ENCODE peak calls at places on chromosomes 3 and 15, in six cellular contexts. O is PC-3, D is HCT116, P is SK-N-SH, S is MM.1S, F is Karpas-422. C is an unnamed sample. For H3K9me2, the result is how much of the 10 kb centered on the place peaks cover.

GRCh38 chr3:151726016-151726415 is 7.7 kb upstream of the AADACL2 start:
- DNase-seq in F (no peak), S (no peak), D (no peak), P (no peak), O (peak), C (no peak)

GRCh38 chr15:70829366-70830166 is 24.4 kb downstream of the LARP6 start:
- DNase-seq in S (no peak), F (no peak), O (no peak), D (no peak), P (no peak), C (peak)

GRCh38 chr15:95551580-95551979 is 778.9 kb upstream of the NR2F2 start:
- DNase-seq in S (no peak), O (no peak), P (no peak), F (no peak), D (no peak), C (no peak)

GRCh38 chr3:171001957-171002694 is 24.4 kb downstream of the SLC2A2 start:
- DNase-seq in F (no peak), S (no peak), D (no peak), O (peak), P (no peak), C (peak)

GRCh38 chr3:19149388-19149787 is 1.1 kb downstream of the KCNH8 start:
- DNase-seq in D (no peak), O (peak), F (peak), S (peak), P (no peak), C (peak)

GRCh38 chr3:185561374-185561943 is 9.1 kb upstream of the LIPH start:
- DNase-seq in S (no peak), F (no peak), D (no peak), P (no peak), O (no peak), C (no peak)

GRCh38 chr15:74906193-74906449 is 530 bp downstream of the FAM219B start:
- DNase-seq in D (no peak), S (peak), F (peak), P (no peak), O (no peak), C (peak)

GRCh38 chr3:10459954-10460754 is 45.2 kb downstream of the ATP2B2 start:
- DNase-seq in S (peak), O (peak), F (peak), D (peak), P (no peak), C (peak)

GRCh38 chr3:127088511-127089430 is 104.2 kb upstream of the PRR23E start:
- DNase-seq in F (no peak), D (no peak), P (peak), S (no peak), O (no peak), C (no peak)

GRCh38 chr3:184389935-184390528 is 10.2 kb downstream of the CHRD start:
- DNase-seq in S (no peak), O (no peak), D (no peak), F (no peak), P (no peak), C (no peak)

GRCh38 chr3:184389384-184389783 is 9.5 kb downstream of the CHRD start:
- DNase-seq in D (no peak), O (no peak), F (no peak), P (no peak), S (no peak), C (no peak)

GRCh38 chr3:184387174-184387714 is 7.4 kb downstream of the CHRD start:
- DNase-seq in F (no peak), P (no peak), O (no peak), S (no peak), D (no peak), C (no peak)

GRCh38 chr3:184388936-184389230 is 9.0 kb downstream of the CHRD start:
- DNase-seq in D (no peak), O (no peak), P (no peak), F (no peak), S (no peak), C (no peak)

DNA sequence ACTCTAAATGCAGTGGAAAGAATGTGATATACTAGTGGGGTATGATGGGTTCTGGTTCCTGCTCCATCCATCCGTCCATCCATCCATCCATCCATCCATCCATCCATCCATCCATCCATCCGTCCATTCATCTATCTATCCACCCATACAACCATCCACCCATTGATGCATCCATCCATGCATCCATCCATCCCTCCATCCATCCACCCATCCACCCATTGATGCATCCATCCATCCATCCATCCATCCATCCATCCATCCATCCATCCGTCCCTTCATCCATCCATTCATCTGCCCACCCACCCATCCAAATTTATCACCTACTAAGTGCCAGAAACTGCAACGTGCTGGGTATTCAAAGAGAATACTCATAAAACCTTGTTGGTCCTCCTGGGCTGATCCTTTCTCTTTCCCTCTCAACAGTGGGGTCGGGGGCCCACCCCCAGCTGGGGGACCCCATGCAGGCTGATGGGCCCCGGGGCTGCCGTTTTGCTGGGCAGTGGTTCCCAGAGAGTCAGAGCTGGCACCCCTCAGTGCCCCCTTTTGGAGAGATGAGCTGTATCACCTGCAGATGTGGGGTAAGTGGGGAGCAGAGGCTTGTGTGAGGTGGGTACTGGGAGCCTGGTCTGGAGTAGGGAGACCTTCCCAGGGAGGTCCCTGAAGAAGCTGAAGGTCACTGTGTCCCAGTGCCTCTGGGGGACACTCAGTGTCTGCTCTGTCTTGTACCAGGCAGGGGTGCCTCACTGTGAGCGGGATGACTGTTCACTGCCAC is 8.5 kb downstream of the CHRD start:
- DNase-seq in D (no peak), P (no peak), S (no peak), F (no peak), O (no peak), C (no peak)
- H2AFZ ChIP-seq in D (no peak), P (no peak), S (no peak), F (no peak), O (no peak), C (no peak)

GRCh38 chr15:60703196-60703933 is 224.4 kb upstream of the ICE2 start:
- DNase-seq in F (no peak), O (no peak), S (no peak), P (no peak), D (no peak), C (no peak)

GRCh38 chr15:60704129-60704528 is 225.2 kb upstream of the ICE2 start:
- DNase-seq in O (no peak), S (no peak), P (no peak), D (no peak), F (no peak), C (no peak)

GRCh38 chr15:60706145-60706544 is 227.2 kb upstream of the ICE2 start:
- DNase-seq in O (no peak), D (no peak), F (no peak), S (no peak), P (no peak), C (no peak)

GRCh38 chr15:60701261-60702019 is 222.5 kb upstream of the ICE2 start:
- DNase-seq in P (no peak), S (no peak), O (peak), F (no peak), D (no peak), C (no peak)

DNA sequence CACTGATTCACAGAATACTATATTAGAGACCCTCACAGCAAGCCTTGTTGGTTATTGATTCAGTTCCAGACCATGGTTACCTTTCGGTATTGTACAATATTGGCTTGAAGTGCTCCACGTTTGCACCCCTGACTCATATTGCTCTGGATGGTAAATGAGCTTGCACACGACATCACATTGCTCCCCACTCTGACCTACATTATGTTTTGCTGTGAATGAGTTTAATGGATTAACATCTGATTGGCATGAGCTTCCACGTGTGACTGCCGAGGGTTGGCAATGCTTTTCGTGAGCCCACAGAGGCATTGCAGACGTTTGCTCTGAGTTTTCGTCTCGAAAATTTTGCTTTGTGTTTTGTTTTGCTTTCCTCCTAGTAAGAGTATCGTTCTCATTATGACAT is 225.8 kb upstream of the ICE2 start:
- DNase-seq in O (no peak), D (no peak), P (no peak), S (no peak), F (no peak), C (no peak)
- H3K9ac ChIP-seq in O (no peak), D (no peak), P (no peak), S (no peak), F (no peak), C (no peak)

GRCh38 chr3:41164776-41165175 is 34.5 kb upstream of the CTNNB1 start:
- DNase-seq in O (no peak), D (no peak), P (no peak), F (no peak), S (no peak), C (no peak)
- H3K9me2 ChIP-seq in O (under half), D (under half), P (under half), F (under half), S (under half), C (under half)

GRCh38 chr3:195897081-195897852 is 11.1 kb downstream of the TNK2 start:
- DNase-seq in D (no peak), O (peak), F (no peak), P (peak), S (no peak), C (peak)
- H2AFZ ChIP-seq in D (no peak), O (no peak), F (no peak), P (peak), S (no peak), C (peak)

GRCh38 chr3:103787879-103788278 is 1353.1 kb downstream of the ZPLD1 start:
- DNase-seq in D (no peak), S (no peak), O (no peak), F (no peak), P (no peak), C (no peak)
- H3K9ac ChIP-seq in D (no peak), S (no peak), O (no peak), F (no peak), P (no peak), C (no peak)

GRCh38 chr3:41162541-41162940 is 36.8 kb upstream of the CTNNB1 start:
- DNase-seq in F (no peak), O (no peak), S (no peak), P (no peak), D (no peak), C (no peak)
- H3K9me2 ChIP-seq in F (under half), O (under half), S (under half), P (under half), D (under half), C (under half)

GRCh38 chr3:141413387-141414140 is 45.3 kb downstream of the ZBTB38 start:
- DNase-seq in F (no peak), S (peak), P (no peak), D (no peak), O (no peak), C (peak)
- H2AFZ ChIP-seq in F (no peak), S (no peak), P (no peak), D (no peak), O (no peak), C (no peak)

GRCh38 chr3:57582470-57583168 is 14.5 kb downstream of the ARF4 start:
- DNase-seq in S (peak), P (peak), D (peak), O (peak), F (peak), C (no peak)
- H3K9ac ChIP-seq in S (no peak), P (no peak), D (no peak), O (no peak), F (no peak), C (no peak)